ENCODE peak calls at places on chromosome 19, in four cellular contexts. T is activated T-cell treated with anti-CD3 and anti-CD28 coated beads for 1 hour; Q is heart left ventricle; R is activated CD4-positive, alpha-beta T cell treated with anti-CD3 and anti-CD28 coated beads, Interleukin-2, amount 50 U/mL, for 1 hour. F is an unnamed sample.

GRCh38 chr19:6826281-6826920 is 53.9 kb downstream of the VAV1 start:
- DNase-seq in T (no peak), Q (no peak), R (no peak), F (no peak)

GRCh38 chr19:2793126-2793525 is 7.8 kb downstream of the THOP1 start:
- DNase-seq in T (no peak), Q (no peak), R (no peak), F (no peak)

GRCh38 chr19:8321760-8322637 is 703 bp downstream of the RPS28 start:
- DNase-seq in T (no peak), Q (no peak), R (no peak), F (no peak)

GRCh38 chr19:46721269-46722003 is 4.5 kb upstream of the PRKD2 start:
- DNase-seq in T (no peak), Q (no peak), R (no peak), F (no peak)

GRCh38 chr19:17479325-17479791 is 9.0 kb downstream of the SLC27A1 start:
- DNase-seq in T (no peak), Q (no peak), R (no peak), F (no peak)

GRCh38 chr19:44587863-44588752 is 25.3 kb upstream of the IGSF23 start:
- DNase-seq in T (no peak), Q (no peak), R (no peak), F (no peak)

GRCh38 chr19:19062454-19063182 is 1.2 kb upstream of the SLC25A42 start:
- DNase-seq in T (no peak), Q (peak; percentile 44), R (no peak), F (no peak)

GRCh38 chr19:44527554-44527953 is 1.9 kb downstream of the CEACAM20 start:
- DNase-seq in T (no peak), Q (no peak), R (no peak), F (no peak)

GRCh38 chr19:12801466-12802266 is at the start of the genes PRDX2 and THSD8:
- DNase-seq in T (peak; percentile 70), Q (peak; percentile 85), R (peak; percentile 74), F (no peak)

GRCh38 chr19:29690842-29691241 is 24.2 kb downstream of the C19orf12 start:
- DNase-seq in T (no peak), Q (no peak), R (no peak), F (no peak)

GRCh38 chr19:12202250-12202649 is 39.4 kb downstream of the ZNF136 start:
- DNase-seq in T (peak; percentile 53), Q (peak; percentile 32), R (peak; percentile 64), F (no peak)

GRCh38 chr19:510606-511100 is 3.4 kb downstream of the TPGS1 start:
- DNase-seq in T (peak; percentile 91), Q (peak; percentile 81), R (peak; percentile 93), F (peak; percentile 73)

GRCh38 chr19:41308450-41309224 is 1.3 kb upstream of the CCDC97 start:
- DNase-seq in T (peak; percentile 98), Q (peak; percentile 87), R (peak; percentile 97), F (peak; percentile 97)

GRCh38 chr19:18414504-18415176 is 4.6 kb upstream of the SSBP4 start:
- DNase-seq in T (no peak), Q (peak; percentile 33), R (no peak), F (no peak)

GRCh38 chr19:1904385-1905070 is 671 bp upstream of the ADAT3 start:
- DNase-seq in T (no peak), Q (no peak), R (no peak), F (no peak)

GRCh38 chr19:4059931-4060620 is 6.6 kb downstream of the ZBTB7A start:
- DNase-seq in T (peak; percentile 30), Q (peak; percentile 85), R (peak; percentile 43), F (no peak)

GRCh38 chr19:54470991-54471782 is 1.9 kb downstream of the CDC42EP5 start:
- DNase-seq in T (no peak), Q (peak; percentile 48), R (no peak), F (no peak)

GRCh38 chr19:54391589-54392061 is 23.6 kb upstream of the TTYH1 start:
- DNase-seq in T (no peak), Q (no peak), R (no peak), F (no peak)

GRCh38 chr19:2744113-2744512 is 4.3 kb upstream of the SLC39A3 start:
- DNase-seq in T (no peak), Q (no peak), R (no peak), F (no peak)

GRCh38 chr19:1469936-1470863 is 8.8 kb downstream of the C19orf25 start:
- DNase-seq in T (peak; percentile 63), Q (no peak), R (peak; percentile 68), F (no peak)

GRCh38 chr19:42121036-42121621 is 11.1 kb downstream of the POU2F2 start:
- DNase-seq in T (no peak), Q (no peak), R (no peak), F (no peak)

GRCh38 chr19:51138549-51138979 is 3.5 kb upstream of the SIGLEC7 start:
- DNase-seq in T (no peak), Q (peak; percentile 83), R (no peak), F (peak; percentile 68)

GRCh38 chr19:3338541-3339181 is 27.7 kb upstream of the NFIC start:
- DNase-seq in T (peak; percentile 56), Q (no peak), R (peak; percentile 58), F (no peak)

GRCh38 chr19:10408511-10409291 is 5.4 kb upstream of the CDC37 start:
- DNase-seq in T (no peak), Q (no peak), R (no peak), F (no peak)

GRCh38 chr19:35704218-35704617 is at the start of gene ZBTB32:
- DNase-seq in T (no peak), Q (peak; percentile 61), R (no peak), F (no peak)

GRCh38 chr19:54549224-54549623 is 24.4 kb upstream of the LILRA2 start:
- DNase-seq in T (no peak), Q (no peak), R (no peak), F (no peak)

GRCh38 chr19:33639034-33639681 is 17.4 kb downstream of the CHST8 start:
- DNase-seq in T (no peak), Q (no peak), R (no peak), F (no peak)

GRCh38 chr19:45972944-45973525 is 630 bp downstream of the NOVA2 start:
- DNase-seq in T (no peak), Q (no peak), R (no peak), F (no peak)

GRCh38 chr19:18967358-18968146 is 26.5 kb upstream of the HOMER3 start:
- DNase-seq in T (no peak), Q (peak; percentile 62), R (no peak), F (peak; percentile 80)

GRCh38 chr19:45467456-45468158 is at the start of gene FOSB:
- DNase-seq in T (peak; percentile 92), Q (peak; percentile 95), R (peak; percentile 94), F (peak; percentile 97)

GRCh38 chr19:35202722-35203674 is 25.5 kb downstream of the FAM187B start:
- DNase-seq in T (no peak), Q (no peak), R (no peak), F (no peak)